ENCODE peak calls at places on chromosomes 5 and 9, in four cellular contexts. L is GM12878, R is H1, T is HepG2. A is an unnamed sample.

GRCh38 chr9:131728961-131729360 is 10.9 kb downstream of the RAPGEF1 start:
- DNase-seq in L (no peak), R (no peak), T (no peak), A (no peak)

GRCh38 chr5:14488697-14489096 is 92.9 kb upstream of the OTULINL start:
- DNase-seq in L (no peak), R (no peak), T (no peak), A (no peak)

GRCh38 chr5:22835630-22836029 is 17.5 kb downstream of the CDH12 start:
- DNase-seq in L (no peak), R (no peak), T (no peak), A (no peak)

GRCh38 chr5:172556971-172557461 is 84.0 kb upstream of the NEURL1B start:
- DNase-seq in L (no peak), R (no peak), T (no peak), A (no peak)

GRCh38 chr9:125544988-125545651 is 161.9 kb downstream of the MAPKAP1 start:
- DNase-seq in L (no peak), R (no peak), T (no peak), A (no peak)

GRCh38 chr5:75656311-75657003 is 45.2 kb downstream of the ANKDD1B start:
- DNase-seq in L (no peak), R (no peak), T (no peak), A (no peak)

GRCh38 chr5:40559306-40559705 is 120.4 kb upstream of the PTGER4 start:
- DNase-seq in L (no peak), R (no peak), T (no peak), A (no peak)

GRCh38 chr5:72363146-72363802 is 43.1 kb downstream of the PTCD2 start:
- DNase-seq in L (no peak), R (no peak), T (no peak), A (peak; percentile 23)

GRCh38 chr9:38087934-38088925 is 19.2 kb upstream of the SHB start:
- DNase-seq in L (no peak), R (peak; percentile 99), T (peak; percentile 39), A (no peak)

GRCh38 chr9:93240891-93241334 is 57.0 kb downstream of the WNK2 start:
- DNase-seq in L (no peak), R (no peak), T (peak; percentile 91), A (no peak)

GRCh38 chr5:59206132-59206581 is 623.3 kb downstream of the RAB3C start:
- DNase-seq in L (no peak), R (no peak), T (no peak), A (no peak)

GRCh38 chr9:111959468-111959941 is 62.9 kb downstream of the UGCG start:
- DNase-seq in L (no peak), R (no peak), T (peak; percentile 27), A (no peak)

GRCh38 chr5:164097747-164098146 is 592.3 kb downstream of the MAT2B start:
- DNase-seq in L (no peak), R (no peak), T (no peak), A (no peak)

GRCh38 chr9:23663536-23663935 is 162.5 kb downstream of the ELAVL2 start:
- DNase-seq in L (no peak), R (no peak), T (no peak), A (no peak)

GRCh38 chr9:95237336-95237735 is 80.2 kb downstream of the FANCC start:
- DNase-seq in L (no peak), R (no peak), T (no peak), A (no peak)

GRCh38 chr9:107283621-107284616 is 840 bp downstream of the RAD23B start:
- DNase-seq in L (peak; percentile 51), R (peak; percentile 80), T (peak; percentile 73), A (peak; percentile 84)

GRCh38 chr5:137808503-137809135 is 54.5 kb upstream of the HNRNPA0 start:
- DNase-seq in L (no peak), R (no peak), T (no peak), A (no peak)

GRCh38 chr5:137735531-137736284 is at the start of gene KLHL3:
- DNase-seq in L (no peak), R (peak; percentile 87), T (peak; percentile 13), A (peak; percentile 56)

GRCh38 chr5:96633820-96634219 is 28.4 kb upstream of the CAST start:
- DNase-seq in L (no peak), R (no peak), T (no peak), A (no peak)

GRCh38 chr5:135127604-135128240 is 93.7 kb upstream of the PITX1 start:
- DNase-seq in L (no peak), R (no peak), T (peak; percentile 83), A (no peak)

GRCh38 chr5:135130526-135131215 is 96.6 kb upstream of the PITX1 start:
- DNase-seq in L (no peak), R (no peak), T (no peak), A (no peak)

GRCh38 chr5:135126688-135127603 is 92.9 kb upstream of the PITX1 start:
- DNase-seq in L (no peak), R (no peak), T (no peak), A (no peak)

GRCh38 chr5:135128361-135128760 is 94.3 kb upstream of the PITX1 start:
- DNase-seq in L (no peak), R (no peak), T (no peak), A (no peak)

GRCh38 chr5:135129307-135129706 is 95.3 kb upstream of the PITX1 start:
- DNase-seq in L (no peak), R (no peak), T (no peak), A (no peak)
- TF ChIP-seq SUZ12 in L (no peak), R (no peak), T (no peak), A (no peak)

GRCh38 chr5:88193896-88194295 is 74.7 kb downstream of the TMEM161B start:
- DNase-seq in L (no peak), R (no peak), T (no peak), A (no peak)

GRCh38 chr5:88190106-88190834 is 78.4 kb downstream of the TMEM161B start:
- DNase-seq in L (no peak), R (no peak), T (no peak), A (no peak)

GRCh38 chr5:88183255-88183654 is 85.4 kb downstream of the TMEM161B start:
- DNase-seq in L (no peak), R (no peak), T (no peak), A (no peak)

DNA sequence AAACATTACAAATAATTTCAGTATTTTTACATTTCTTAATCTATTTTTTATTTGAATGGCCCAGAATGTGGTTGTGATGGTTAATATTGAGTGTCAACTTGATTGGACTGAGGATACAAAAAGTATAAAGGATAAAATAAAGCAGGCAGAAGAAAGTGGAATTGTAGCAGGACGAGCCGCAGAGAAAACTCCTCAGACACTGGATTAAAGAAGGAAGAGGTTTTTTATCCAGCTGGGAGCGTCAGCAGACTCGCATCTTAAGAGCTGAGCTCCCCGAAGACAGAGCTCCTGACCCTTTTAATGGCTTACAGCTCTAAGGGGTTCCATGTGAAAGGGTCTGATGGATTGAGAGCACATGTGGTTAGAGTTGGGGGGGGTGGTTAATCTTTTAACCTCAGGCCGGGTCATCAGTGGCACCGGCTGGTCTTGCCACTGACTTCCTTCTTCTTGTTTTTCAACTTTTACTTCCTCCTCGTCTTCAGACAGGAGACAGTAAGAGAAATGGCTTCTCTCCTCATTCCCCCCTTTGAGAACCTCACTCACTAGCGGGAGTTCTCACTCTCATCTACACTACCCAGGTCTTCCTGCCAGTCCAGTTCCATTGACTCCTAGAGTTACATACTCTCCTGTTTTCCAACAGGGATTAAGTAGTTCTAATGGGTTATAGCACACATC is 80.0 kb downstream of the TMEM161B start:
- DNase-seq in L (no peak), R (no peak), T (no peak), A (no peak)
- H3K9me3 ChIP-seq in L (peaks cover 13% of the 10 kb centered on the region), R (peaks cover 12% of the 10 kb centered on the region), T (peaks cover 29% of the 10 kb centered on the region), A (peaks cover 26% of the 10 kb centered on the region)

DNA sequence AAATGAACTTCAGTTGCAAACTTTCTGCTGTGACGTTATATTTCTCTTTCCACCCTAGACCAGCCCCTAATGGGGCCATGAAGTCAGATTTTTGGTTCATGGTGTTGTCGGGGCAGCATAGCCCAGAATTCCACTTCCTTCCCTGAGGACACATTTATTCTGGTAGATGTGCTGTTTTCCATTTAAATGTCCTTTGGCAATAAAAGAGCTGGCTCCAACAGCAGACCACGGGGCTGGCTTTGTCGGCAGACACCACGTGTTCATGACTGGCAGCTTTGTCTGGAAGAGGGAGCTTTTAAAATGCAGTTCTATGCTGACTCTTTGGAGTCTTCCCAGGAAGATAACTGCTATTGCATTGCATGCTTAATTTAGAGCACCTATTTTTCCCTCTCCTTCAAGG is 17.6 kb upstream of the LCP2 start:
- DNase-seq in L (no peak), R (no peak), T (no peak), A (no peak)
- H3K4me1 ChIP-seq in L (peaks cover 11% of the 10 kb centered on the region), R (peaks cover 6% of the 10 kb centered on the region), T (no peaks in the 10 kb centered on the region), A (peaks cover 3% of the 10 kb centered on the region)

DNA sequence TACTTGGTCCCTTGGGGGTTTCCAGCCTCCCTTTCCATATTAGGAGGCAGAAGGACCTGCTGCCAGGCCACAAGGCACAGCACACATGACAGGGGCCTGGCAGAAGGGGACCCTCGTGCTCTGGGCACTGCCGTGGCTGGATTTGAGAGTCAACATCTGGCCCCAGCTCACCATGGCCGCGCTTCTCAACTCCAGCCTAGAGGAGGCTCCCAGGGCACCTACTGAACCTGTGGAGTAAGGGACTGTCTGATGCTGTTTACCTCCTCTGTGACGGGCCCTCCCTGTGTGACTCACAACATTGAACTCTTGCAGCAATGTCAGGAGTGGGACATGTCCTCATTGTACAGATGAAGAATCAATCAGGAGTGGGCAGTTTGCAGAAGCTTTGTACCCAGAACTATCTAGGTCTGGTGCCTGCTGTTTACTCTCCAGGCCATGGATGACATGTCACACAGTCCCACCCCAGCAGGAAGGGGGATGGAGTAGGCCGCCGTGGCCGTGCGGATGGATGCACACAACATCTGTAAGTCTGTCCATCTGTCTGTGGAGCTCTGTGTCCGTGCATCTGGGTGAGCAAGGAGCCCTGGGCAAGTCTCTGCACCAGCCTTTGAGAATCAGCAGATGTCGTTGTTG is 311.3 kb upstream of the IRX4 start:
- DNase-seq in L (no peak), R (peak; percentile 24), T (no peak), A (no peak)
- TF ChIP-seq SUZ12 in L (no peak), R (no peak), T (no peak), A (no peak)

A was measured in NT2/D1.